ENCODE peak calls at places on chromosomes 12 and 14, in five cellular contexts. F, V, E, X and G are unnamed samples.

GRCh38 chr12:80257920-80258319 is 158.6 kb downstream of the OTOGL start:
- DNase-seq in F (no peak), V (no peak), E (no peak), X (no peak), G (no peak)

GRCh38 chr12:92185052-92185451 is 39.4 kb upstream of the BTG1 start:
- DNase-seq in F (no peak), V (no peak), E (no peak), X (no peak), G (no peak)

GRCh38 chr12:88530868-88531267 is 49.4 kb downstream of the KITLG start:
- DNase-seq in F (no peak), V (no peak), E (no peak), X (no peak), G (no peak)

GRCh38 chr14:79278798-79279644 is 932.3 kb downstream of the DIO2 start:
- DNase-seq in F (peak; percentile 82), V (peak; percentile 39), E (no peak), X (peak; percentile 53), G (peak; percentile 49)

GRCh38 chr14:74508292-74508731 is 14.7 kb downstream of the ISCA2 start:
- DNase-seq in F (no peak), V (no peak), E (peak; percentile 18), X (no peak), G (no peak)

GRCh38 chr12:132631357-132632065 is 12.9 kb downstream of the P2RX2 start:
- DNase-seq in F (no peak), V (no peak), E (no peak), X (no peak), G (no peak)

GRCh38 chr12:62715086-62715786 is 219.7 kb downstream of the PPM1H start:
- DNase-seq in F (no peak), V (no peak), E (no peak), X (no peak), G (no peak)

GRCh38 chr12:54967461-54967860 is 17.1 kb downstream of the TESPA1 start:
- DNase-seq in F (peak; percentile 22), V (peak; percentile 20), E (peak; percentile 59), X (no peak), G (no peak)

GRCh38 chr12:123942277-123942653 is 30.4 kb downstream of the CCDC92 start:
- DNase-seq in F (no peak), V (no peak), E (no peak), X (no peak), G (peak; percentile 45)

GRCh38 chr12:43655586-43655985 is 103.0 kb downstream of the PUS7L start:
- DNase-seq in F (no peak), V (no peak), E (no peak), X (no peak), G (no peak)

GRCh38 chr14:72420749-72421452 is 473.0 kb downstream of the DPF3 start:
- DNase-seq in F (peak; percentile 74), V (peak; percentile 93), E (peak; percentile 77), X (peak; percentile 4), G (peak; percentile 63)

GRCh38 chr12:115149279-115149678 is 465.3 kb upstream of the TBX3 start:
- DNase-seq in F (no peak), V (no peak), E (no peak), X (no peak), G (no peak)

GRCh38 chr12:7128681-7129593 is at the start of gene RBP5:
- DNase-seq in F (no peak), V (no peak), E (no peak), X (no peak), G (no peak)

GRCh38 chr12:132429932-132430643 is 59.9 kb upstream of the FBRSL1 start:
- DNase-seq in F (peak; percentile 86), V (no peak), E (no peak), X (no peak), G (no peak)

GRCh38 chr12:6772331-6772695 is at the start of gene LAG3:
- DNase-seq in F (peak; percentile 38), V (no peak), E (no peak), X (no peak), G (no peak)

GRCh38 chr14:22533057-22533704 is 55.8 kb downstream of the DAD1 start:
- DNase-seq in F (no peak), V (no peak), E (no peak), X (no peak), G (no peak)

GRCh38 chr14:22533739-22534359 is 55.2 kb downstream of the DAD1 start:
- DNase-seq in F (no peak), V (no peak), E (no peak), X (no peak), G (no peak)

GRCh38 chr14:22532345-22533056 is 56.5 kb downstream of the DAD1 start:
- DNase-seq in F (no peak), V (no peak), E (peak; percentile 19), X (no peak), G (no peak)

GRCh38 chr14:22530101-22530500 is 58.9 kb downstream of the DAD1 start:
- DNase-seq in F (no peak), V (no peak), E (no peak), X (no peak), G (no peak)

GRCh38 chr14:22531451-22532344 is 57.3 kb downstream of the DAD1 start:
- DNase-seq in F (no peak), V (no peak), E (no peak), X (no peak), G (no peak)
- TF ChIP-seq POLR2A in F (no peak), V (no peak), E (no peak), X (no peak), G (no peak)

GRCh38 chr14:22887990-22888378 is 5.0 kb downstream of the REM2 start:
- DNase-seq in F (peak; percentile 62), V (no peak), E (no peak), X (no peak), G (no peak)
- TF ChIP-seq POLR2A in F (no peak), V (no peak), E (no peak), X (no peak), G (no peak)

DNA sequence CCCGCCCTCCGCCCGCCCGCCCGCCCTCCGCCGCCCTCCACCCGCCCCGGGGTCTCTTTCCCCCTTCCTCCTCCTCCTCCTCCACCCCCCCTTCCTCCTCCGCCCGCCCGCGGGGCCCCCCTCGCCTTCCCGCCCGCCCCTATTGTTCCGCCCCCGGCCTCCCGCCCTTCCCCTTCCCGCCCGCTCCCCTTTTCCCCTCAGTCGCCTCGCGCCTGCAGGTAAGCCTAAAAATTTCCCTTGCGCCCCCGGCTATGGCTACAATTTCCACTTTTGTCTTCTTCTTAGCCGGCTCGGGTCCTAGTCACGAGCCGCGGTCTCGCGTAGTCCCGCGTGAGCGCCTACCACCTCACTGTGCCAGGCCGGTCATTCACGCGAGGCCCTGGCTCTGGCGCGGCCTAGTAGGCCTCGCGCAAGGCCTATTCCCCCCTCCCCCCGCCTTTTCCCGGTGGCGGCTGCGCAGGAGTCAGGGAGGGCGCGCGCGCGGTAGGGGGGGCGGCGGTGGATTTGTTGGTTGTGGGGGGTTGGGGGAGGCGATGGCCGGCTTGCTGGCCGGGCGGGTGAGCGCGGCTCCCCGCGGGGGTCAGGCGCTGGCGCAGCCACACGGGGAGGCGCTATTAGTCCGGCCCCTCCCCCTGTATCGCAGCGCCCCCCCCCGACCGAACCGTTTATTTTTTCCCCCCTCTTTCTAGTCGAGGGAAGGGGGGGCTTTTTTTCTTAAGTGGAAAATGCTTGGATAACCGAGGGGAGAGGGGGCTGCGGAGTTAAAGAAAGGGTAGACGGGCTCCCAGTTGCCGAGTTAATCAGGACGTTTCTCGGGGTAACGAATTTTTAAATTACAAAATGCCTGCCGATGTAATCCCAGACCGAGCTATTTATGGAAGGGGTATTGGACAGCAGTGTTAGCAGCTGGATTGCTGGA is 516 bp downstream of the PCBP2 start:
- DNase-seq in F (peak; percentile 85), V (peak; percentile 82), E (peak; percentile 96), X (peak; percentile 76), G (peak; percentile 95)
- TF ChIP-seq POLR2A in F (peak; percentile 20), V (peak; percentile 5), E (no peak), X (peak; percentile 32), G (no peak)

GRCh38 chr14:21255385-21256101 is 13.7 kb downstream of the HNRNPC start:
- DNase-seq in F (no peak), V (no peak), E (no peak), X (no peak), G (no peak)

GRCh38 chr14:21257395-21258193 is 11.6 kb downstream of the HNRNPC start:
- DNase-seq in F (no peak), V (no peak), E (no peak), X (no peak), G (no peak)

GRCh38 chr14:21256539-21257394 is 12.5 kb downstream of the HNRNPC start:
- DNase-seq in F (no peak), V (no peak), E (no peak), X (no peak), G (no peak)

GRCh38 chr14:21258889-21259787 is 10.1 kb downstream of the HNRNPC start:
- DNase-seq in F (no peak), V (no peak), E (no peak), X (no peak), G (no peak)

GRCh38 chr14:21258194-21258888 is 10.9 kb downstream of the HNRNPC start:
- DNase-seq in F (no peak), V (no peak), E (no peak), X (no peak), G (no peak)
- TF ChIP-seq POLR2A in F (no peak), V (no peak), E (no peak), X (no peak), G (no peak)

GRCh38 chr12:26830783-26831601 is 2.0 kb downstream of the ITPR2 start:
- DNase-seq in F (no peak), V (no peak), E (peak; percentile 20), X (no peak), G (peak; percentile 23)

GRCh38 chr12:26830358-26830757 is 2.6 kb downstream of the ITPR2 start:
- DNase-seq in F (no peak), V (no peak), E (no peak), X (no peak), G (no peak)

GRCh38 chr12:26832817-26833691 is at the start of gene ITPR2:
- DNase-seq in F (peak; percentile 97), V (peak; percentile 91), E (peak; percentile 93), X (peak; percentile 93), G (peak; percentile 91)

GRCh38 chr12:26833692-26834168 is 736 bp upstream of the ITPR2 start:
- DNase-seq in F (peak; percentile 62), V (no peak), E (peak; percentile 45), X (no peak), G (peak; percentile 30)

DNA sequence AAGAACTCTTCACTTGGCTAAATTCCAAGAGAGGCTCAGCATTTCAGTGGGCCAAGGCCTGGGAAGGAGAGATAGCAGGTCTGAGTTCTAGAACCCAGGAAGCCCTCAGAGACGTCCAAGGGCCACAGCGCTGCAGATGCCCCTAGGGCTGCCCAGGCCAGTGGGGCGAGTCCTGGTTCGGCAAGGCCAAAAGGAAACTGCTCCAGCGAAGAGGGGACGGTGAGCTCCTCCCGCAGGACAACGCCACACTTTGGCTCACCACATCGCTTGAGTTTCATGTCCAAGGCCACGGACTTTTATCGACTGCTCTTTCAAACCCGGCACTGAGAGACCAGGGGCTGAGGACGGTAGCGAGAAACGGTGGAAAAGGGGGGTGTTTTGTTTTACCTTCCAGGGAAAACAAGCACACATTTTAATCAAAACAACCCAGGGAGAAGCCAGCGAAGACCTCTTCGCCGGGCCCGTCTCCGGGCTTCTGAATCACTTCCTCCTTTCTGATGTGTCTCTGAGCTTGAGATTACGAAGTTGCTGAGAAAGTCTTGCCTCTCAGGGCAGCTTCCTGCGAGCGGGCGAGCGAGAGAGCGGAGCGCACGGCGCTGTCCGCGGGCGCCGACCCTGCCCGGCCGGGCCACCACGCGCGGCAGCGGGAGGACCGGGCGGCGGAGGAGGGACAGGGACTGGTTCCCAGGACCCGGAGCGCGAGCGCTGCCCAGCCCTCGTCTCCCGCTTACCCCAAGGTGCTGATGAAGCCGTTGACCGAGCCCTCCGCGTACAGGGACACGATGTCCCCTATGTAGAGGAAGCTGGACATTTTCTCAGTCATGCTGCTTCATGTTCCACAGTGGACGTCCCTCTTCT is 806 bp downstream of the ITPR2 start:
- DNase-seq in F (peak; percentile 64), V (peak; percentile 40), E (peak; percentile 86), X (peak; percentile 45), G (peak; percentile 51)
- TF ChIP-seq POLR2A in F (peak; percentile 79), V (no peak), E (peak; percentile 55), X (peak; percentile 37), G (no peak)